ENCODE peak calls at places on chromosomes 2 and 18, in four cellular contexts. F, L, S and Z are unnamed samples.

GRCh38 chr2:241849616-241850543 is 8.8 kb downstream of the PDCD1 start:
- DNase-seq in F (no peak), L (peak; percentile 8), S (no peak), Z (no peak)

GRCh38 chr2:171308280-171309054 is 125.3 kb downstream of the METTL8 start:
- DNase-seq in F (no peak), L (no peak), S (no peak), Z (no peak)

GRCh38 chr2:17164550-17164949 is 353.7 kb downstream of the RAD51AP2 start:
- DNase-seq in F (no peak), L (no peak), S (no peak), Z (no peak)

GRCh38 chr2:78817430-78817829 is 208.1 kb upstream of the REG3G start:
- DNase-seq in F (no peak), L (no peak), S (no peak), Z (no peak)

GRCh38 chr2:201932511-201932910 is 101.1 kb upstream of the FZD7 start:
- DNase-seq in F (no peak), L (no peak), S (no peak), Z (no peak)

GRCh38 chr2:175595139-175595538 is 406.9 kb downstream of the LNPK start:
- DNase-seq in F (no peak), L (no peak), S (no peak), Z (no peak)

GRCh38 chr2:86107031-86107430 is 996 bp downstream of the PTCD3 start:
- DNase-seq in F (no peak), L (no peak), S (no peak), Z (no peak)

GRCh38 chr2:88069117-88069516 is 1.5 kb downstream of the SMYD1 start:
- DNase-seq in F (no peak), L (no peak), S (no peak), Z (no peak)

GRCh38 chr18:40355701-40356100 is 1599.3 kb upstream of the PIK3C3 start:
- DNase-seq in F (peak; percentile 64), L (no peak), S (no peak), Z (no peak)

GRCh38 chr2:240982821-240983281 is 15.6 kb upstream of the SNED1 start:
- DNase-seq in F (no peak), L (no peak), S (peak; percentile 15), Z (peak; percentile 31)

DNA sequence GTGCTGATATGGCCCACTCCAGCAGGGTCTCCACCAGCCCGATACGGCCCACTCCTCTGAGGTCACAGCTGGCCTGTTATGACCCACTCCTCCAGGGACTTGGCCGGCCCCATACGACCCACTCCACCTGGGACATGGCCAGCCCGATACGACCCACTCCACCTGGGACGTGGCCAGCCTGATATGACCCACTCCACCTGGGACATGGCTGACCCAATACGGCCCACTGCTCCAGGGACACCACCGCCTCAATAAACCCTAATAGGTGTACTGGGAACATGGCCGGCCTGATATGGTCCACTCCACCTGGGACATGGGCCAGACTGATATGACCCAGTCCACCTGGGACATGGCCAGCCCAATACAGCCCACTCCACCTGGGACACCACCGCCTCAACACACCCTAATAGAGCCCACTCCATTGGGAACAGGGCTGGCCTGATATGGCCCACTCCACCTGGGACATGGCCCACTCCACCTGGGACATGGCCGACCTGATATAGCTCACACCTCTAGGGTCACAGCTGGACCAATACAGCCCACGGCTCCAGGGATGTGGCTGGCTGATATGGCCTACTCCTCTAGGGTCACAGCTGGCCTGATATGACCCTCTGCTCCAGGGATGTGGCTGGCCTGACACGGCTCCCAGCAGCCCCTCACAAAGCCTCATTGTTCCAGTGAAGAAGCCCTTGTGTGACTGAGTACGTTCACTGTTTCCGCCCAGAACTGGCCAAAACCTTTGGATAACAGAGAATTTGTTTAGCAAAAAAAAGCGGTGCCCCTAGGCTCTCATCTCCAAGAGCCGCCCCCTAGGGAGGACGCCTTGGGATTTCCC is 245.6 kb downstream of the HDAC4 start:
- DNase-seq in F (no peak), L (peak; percentile 13), S (peak; percentile 15), Z (peak; percentile 12)
- H3K27ac ChIP-seq in F (no peak overlapping the region), L (no peak overlapping the region), S (no peak overlapping the region), Z (no peak overlapping the region)

DNA sequence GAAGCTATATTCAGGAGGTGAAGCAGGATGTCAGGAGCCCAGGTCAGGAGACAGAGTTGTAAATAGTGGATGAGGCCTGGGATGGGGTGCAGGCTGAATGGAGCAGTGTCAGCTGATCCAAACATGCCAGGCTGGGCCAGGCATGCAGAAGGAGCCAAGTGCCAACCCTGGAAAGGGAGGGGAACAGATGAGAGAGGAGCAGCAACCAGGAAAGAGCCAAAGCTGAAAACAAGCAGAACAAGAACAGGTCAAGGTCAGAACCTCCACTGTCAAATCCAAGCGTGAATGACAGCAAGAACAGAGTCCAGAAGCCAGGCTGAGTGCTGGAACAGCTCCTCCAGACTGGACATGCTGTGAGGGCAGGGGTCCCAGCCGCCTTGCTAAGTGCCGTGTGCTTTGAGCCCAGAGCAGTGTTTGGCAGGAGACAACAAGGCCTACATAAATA is 49.2 kb upstream of the PPP1CB start:
- DNase-seq in F (no peak), L (no peak), S (no peak), Z (no peak)
- H3K27ac ChIP-seq in F (no peak overlapping the region), L (peak overlapping the region; percentile 19), S (no peak overlapping the region), Z (peak overlapping the region; percentile 42)

GRCh38 chr2:42927334-42928160 is 135.2 kb upstream of the HAAO start:
- DNase-seq in F (peak; percentile 31), L (peak; percentile 49), S (peak; percentile 55), Z (peak; percentile 67)
- H3K27ac ChIP-seq in F (no peak overlapping the region), L (peak overlapping the region; percentile 93), S (peak overlapping the region; percentile 57), Z (peak overlapping the region; percentile 81)

GRCh38 chr2:129255610-129256313 is 723.7 kb upstream of the RAB6C start:
- DNase-seq in F (no peak), L (no peak), S (no peak), Z (no peak)
- H3K27ac ChIP-seq in F (no peak overlapping the region), L (no peak overlapping the region), S (no peak overlapping the region), Z (no peak overlapping the region)

GRCh38 chr2:218230882-218231281 is 13.9 kb downstream of the ARPC2 start:
- DNase-seq in F (peak; percentile 42), L (no peak), S (no peak), Z (no peak)
- H3K27ac ChIP-seq in F (no peak overlapping the region), L (no peak overlapping the region), S (no peak overlapping the region), Z (no peak overlapping the region)

GRCh38 chr2:195382186-195382585 is 274.8 kb upstream of the SLC39A10 start:
- DNase-seq in F (no peak), L (no peak), S (no peak), Z (no peak)
- H3K27ac ChIP-seq in F (no peak overlapping the region), L (no peak overlapping the region), S (no peak overlapping the region), Z (no peak overlapping the region)